ENCODE peak calls at places on chromosomes 2 and 18, in five cellular contexts. V, B, L, A and R are unnamed samples.

GRCh38 chr18:37565138-37565984 is at the start of gene CELF4:
- DNase-seq in V (peak), B (no peak), L (peak), A (no peak), R (peak)

GRCh38 chr2:235958221-235958620 is 210.0 kb downstream of the GBX2 start:
- DNase-seq in V (no peak), B (no peak), L (no peak), A (no peak), R (no peak)

GRCh38 chr2:2846379-2847130 is 515.5 kb upstream of the MYT1L start:
- DNase-seq in V (peak), B (no peak), L (no peak), A (no peak), R (no peak)

GRCh38 chr18:56001576-56001975 is 413.6 kb upstream of the TCF4 start:
- DNase-seq in V (no peak), B (no peak), L (no peak), A (no peak), R (no peak)

GRCh38 chr18:5518899-5519371 is 24.9 kb downstream of the EPB41L3 start:
- DNase-seq in V (no peak), B (no peak), L (no peak), A (no peak), R (no peak)

GRCh38 chr2:46796843-46797625 is 118.6 kb downstream of the MCFD2 start:
- DNase-seq in V (no peak), B (no peak), L (no peak), A (no peak), R (no peak)

GRCh38 chr2:95158891-95159619 is 593 bp downstream of the ZNF514 start:
- DNase-seq in V (peak), B (no peak), L (no peak), A (no peak), R (no peak)

GRCh38 chr2:135664623-135665068 is 77.0 kb upstream of the UBXN4 start:
- DNase-seq in V (peak), B (no peak), L (peak), A (no peak), R (peak)

GRCh38 chr2:230956827-230957755 is 32.0 kb upstream of the GPR55 start:
- DNase-seq in V (peak), B (no peak), L (peak), A (no peak), R (peak)

GRCh38 chr2:135914485-135914884 is 38.2 kb upstream of the MCM6 start:
- DNase-seq in V (no peak), B (no peak), L (no peak), A (no peak), R (no peak)

GRCh38 chr2:102065675-102066252 is 74.0 kb downstream of the IL1R2 start:
- DNase-seq in V (peak), B (no peak), L (no peak), A (no peak), R (peak)